ENCODE peak calls at places on chromosomes 5 and 9, in seven cellular contexts. Y is fibroblast of lung; O is left cardiac atrium; D is GM19239; P is NCI-H1436; E is activated naive CD4-positive, alpha-beta T cell treated with anti-CD3 and anti-CD28 coated beads for 36 hours; A is NCI-H187. B is an unnamed sample.

GRCh38 chr5:136031713-136032112 is 2.9 kb downstream of the TGFBI start:
- DNase-seq in Y (no peak), O (no peak), D (no peak), P (no peak), E (no peak), A (no peak), B (no peak)

GRCh38 chr5:132499440-132500243 is 9.1 kb upstream of the IRF1 start:
- DNase-seq in Y (no peak), O (no peak), D (no peak), P (no peak), E (peak; percentile 23), A (no peak), B (no peak)

GRCh38 chr5:171953860-171954701 is 52.4 kb downstream of the FBXW11 start:
- DNase-seq in Y (peak; percentile 69), O (no peak), D (no peak), P (no peak), E (no peak), A (no peak), B (no peak)

GRCh38 chr5:75052461-75053285 is at the start of gene GCNT4:
- DNase-seq in Y (peak; percentile 41), O (peak; percentile 59), D (no peak), P (no peak), E (peak; percentile 70), A (no peak), B (no peak)

GRCh38 chr9:126947529-126947928 is 32.9 kb downstream of the RALGPS1 start:
- DNase-seq in Y (no peak), O (no peak), D (no peak), P (no peak), E (peak; percentile 29), A (no peak), B (no peak)

GRCh38 chr5:476102-476813 is 33.3 kb downstream of the EXOC3 start:
- DNase-seq in Y (no peak), O (peak; percentile 23), D (no peak), P (no peak), E (no peak), A (no peak), B (no peak)

GRCh38 chr9:98807811-98808195 is 333 bp downstream of the GALNT12 start:
- DNase-seq in Y (no peak), O (no peak), D (no peak), P (no peak), E (peak; percentile 45), A (no peak), B (no peak)

GRCh38 chr5:142404046-142404477 is 79.2 kb upstream of the SPRY4 start:
- DNase-seq in Y (no peak), O (no peak), D (no peak), P (no peak), E (no peak), A (no peak), B (no peak)

GRCh38 chr9:137828527-137829259 is 48.9 kb upstream of the CACNA1B start:
- DNase-seq in Y (peak; percentile 8), O (no peak), D (no peak), P (no peak), E (peak; percentile 32), A (no peak), B (no peak)

GRCh38 chr5:42851441-42851840 is 39.7 kb upstream of the SELENOP start:
- DNase-seq in Y (no peak), O (no peak), D (no peak), P (no peak), E (no peak), A (no peak), B (no peak)

GRCh38 chr5:5881294-5881693 is 458.8 kb downstream of the ICE1 start:
- DNase-seq in Y (no peak), O (no peak), D (peak; percentile 9), P (no peak), E (peak; percentile 9), A (no peak), B (no peak)

GRCh38 chr5:93601433-93602175 is 18.6 kb downstream of the NR2F1 start:
- DNase-seq in Y (peak; percentile 94), O (no peak), D (no peak), P (no peak), E (no peak), A (no peak), B (no peak)

B was measured in NCI-H2107.